ENCODE peak calls at places on chromosome 6, in seven cellular contexts. J, V, N, X, A, R and S are unnamed samples.

GRCh38 chr6:31836676-31837611 is 9.4 kb downstream of the HSPA1B start:
- DNase-seq in J (no peak), V (no peak), N (peak), X (peak), A (no peak), R (peak), S (no peak)

GRCh38 chr6:32825966-32826365 is 9.2 kb upstream of the HLA-DOB start:
- DNase-seq in J (no peak), V (no peak), N (peak), X (peak), A (no peak), R (peak), S (no peak)

GRCh38 chr6:46757206-46757564 is 10.5 kb downstream of the ANKRD66 start:
- DNase-seq in J (no peak), V (no peak), N (no peak), X (no peak), A (no peak), R (no peak), S (no peak)

GRCh38 chr6:54053893-54054391 is 57.3 kb upstream of the MLIP start:
- DNase-seq in J (no peak), V (no peak), N (no peak), X (peak), A (no peak), R (peak), S (peak)

GRCh38 chr6:33592595-33593413 is 12.7 kb upstream of the BAK1 start:
- DNase-seq in J (no peak), V (no peak), N (no peak), X (no peak), A (peak), R (no peak), S (no peak)

GRCh38 chr6:119148102-119148824 is 69.8 kb upstream of the FAM184A start:
- DNase-seq in J (no peak), V (peak), N (peak), X (peak), A (peak), R (peak), S (peak)

GRCh38 chr6:17869010-17869752 is 118.3 kb downstream of the KIF13A start:
- DNase-seq in J (no peak), V (no peak), N (no peak), X (peak), A (no peak), R (peak), S (no peak)

GRCh38 chr6:103140308-103141027 is 1719.3 kb downstream of the HACE1 start:
- DNase-seq in J (no peak), V (no peak), N (no peak), X (no peak), A (no peak), R (no peak), S (no peak)

GRCh38 chr6:44258921-44259320 is 1.6 kb upstream of the SLC35B2 start:
- DNase-seq in J (no peak), V (no peak), N (no peak), X (no peak), A (no peak), R (no peak), S (no peak)

DNA sequence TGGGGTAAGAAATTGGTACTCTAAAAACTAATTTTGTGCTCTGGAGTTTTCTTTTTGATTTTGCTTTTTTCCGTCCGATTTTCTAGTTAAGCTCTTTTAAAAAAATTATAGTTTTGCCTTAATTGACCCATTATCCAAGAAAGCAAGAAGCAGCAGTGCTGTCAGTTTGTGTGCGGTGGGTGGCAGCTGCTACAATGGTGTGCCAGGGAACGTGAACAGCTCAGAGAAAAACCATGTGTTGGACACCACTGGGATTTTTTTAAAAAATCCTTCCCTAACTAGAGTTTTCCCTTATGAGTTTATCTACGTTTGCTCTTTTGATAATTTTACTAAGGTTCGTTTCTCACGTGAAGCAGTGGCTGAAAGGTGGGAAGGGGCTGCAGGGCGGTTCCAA is 8.0 kb downstream of the MAP3K5 start:
- DNase-seq in J (no peak), V (no peak), N (no peak), X (no peak), A (no peak), R (no peak), S (no peak)
- H3K4me3 ChIP-seq in J (no peak), V (no peak), N (peak), X (no peak), A (peak), R (no peak), S (no peak)

GRCh38 chr6:41536884-41537347 is 9.3 kb upstream of the FOXP4 start:
- DNase-seq in J (no peak), V (no peak), N (peak), X (no peak), A (no peak), R (no peak), S (no peak)
- H3K4me3 ChIP-seq in J (no peak), V (no peak), N (no peak), X (no peak), A (no peak), R (no peak), S (no peak)

GRCh38 chr6:28633445-28634215 is 107.9 kb downstream of the GPX5 start:
- DNase-seq in J (no peak), V (no peak), N (no peak), X (no peak), A (no peak), R (no peak), S (no peak)

GRCh38 chr6:28632326-28632851 is 106.7 kb downstream of the GPX5 start:
- DNase-seq in J (no peak), V (peak), N (peak), X (no peak), A (no peak), R (no peak), S (no peak)

GRCh38 chr6:28634406-28634757 is 108.7 kb downstream of the GPX5 start:
- DNase-seq in J (no peak), V (no peak), N (no peak), X (no peak), A (no peak), R (no peak), S (no peak)

GRCh38 chr6:28635547-28636158 is 110.0 kb downstream of the GPX5 start:
- DNase-seq in J (no peak), V (no peak), N (no peak), X (peak), A (no peak), R (no peak), S (no peak)

DNA sequence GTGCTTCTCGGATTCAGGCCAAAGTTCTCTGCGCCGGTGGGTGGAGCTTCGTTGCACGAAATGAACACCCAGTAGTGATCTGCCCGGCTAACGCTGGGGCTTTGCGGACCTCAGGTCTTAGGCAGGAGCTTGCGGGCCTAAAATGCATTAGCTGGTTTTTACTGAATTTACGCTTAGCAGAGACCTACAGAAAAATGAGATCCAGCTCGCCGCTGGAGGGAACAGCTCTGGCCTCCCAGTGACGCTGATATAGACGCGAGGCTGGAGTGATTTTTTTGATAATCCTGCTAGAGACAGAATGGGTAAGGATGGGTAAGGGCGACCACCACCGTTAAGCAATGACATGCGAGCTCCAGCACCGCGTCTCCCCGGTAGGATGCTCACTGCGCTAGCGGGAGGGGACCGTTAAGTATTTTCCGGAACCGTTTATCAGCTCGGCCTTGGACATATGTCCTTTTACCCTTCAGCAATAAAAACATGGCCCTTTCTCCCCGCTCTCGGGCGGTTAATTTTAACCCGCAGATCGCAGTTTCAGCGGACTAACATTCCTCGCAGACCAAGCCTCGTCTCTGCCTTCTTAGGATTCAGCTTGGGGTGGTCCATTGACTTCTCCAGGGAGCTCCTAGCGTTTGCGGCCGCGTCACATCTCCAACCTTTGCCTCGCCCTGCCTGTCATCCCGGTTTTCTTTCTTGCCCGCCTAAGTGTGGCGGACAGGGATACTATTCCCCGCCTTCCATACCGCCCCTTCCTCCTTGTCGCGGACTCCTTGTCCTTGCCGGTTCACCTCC is 109.3 kb downstream of the GPX5 start:
- DNase-seq in J (no peak), V (no peak), N (no peak), X (peak), A (no peak), R (peak), S (no peak)
- H3K4me3 ChIP-seq in J (no peak), V (no peak), N (no peak), X (peak), A (peak), R (peak), S (peak)

GRCh38 chr6:105593056-105593455 is 190.2 kb upstream of the PREP start:
- DNase-seq in J (no peak), V (no peak), N (no peak), X (peak), A (no peak), R (no peak), S (no peak)

GRCh38 chr6:105588116-105588710 is 185.3 kb upstream of the PREP start:
- DNase-seq in J (no peak), V (peak), N (no peak), X (no peak), A (no peak), R (no peak), S (no peak)

GRCh38 chr6:105591053-105591452 is 188.2 kb upstream of the PREP start:
- DNase-seq in J (no peak), V (no peak), N (peak), X (peak), A (peak), R (peak), S (no peak)

GRCh38 chr6:105592329-105592728 is 189.4 kb upstream of the PREP start:
- DNase-seq in J (no peak), V (no peak), N (no peak), X (peak), A (no peak), R (peak), S (peak)

GRCh38 chr6:105587349-105588115 is 184.7 kb upstream of the PREP start:
- DNase-seq in J (no peak), V (peak), N (no peak), X (peak), A (no peak), R (no peak), S (no peak)
- H3K4me3 ChIP-seq in J (peak), V (peak), N (no peak), X (peak), A (no peak), R (no peak), S (no peak)

DNA sequence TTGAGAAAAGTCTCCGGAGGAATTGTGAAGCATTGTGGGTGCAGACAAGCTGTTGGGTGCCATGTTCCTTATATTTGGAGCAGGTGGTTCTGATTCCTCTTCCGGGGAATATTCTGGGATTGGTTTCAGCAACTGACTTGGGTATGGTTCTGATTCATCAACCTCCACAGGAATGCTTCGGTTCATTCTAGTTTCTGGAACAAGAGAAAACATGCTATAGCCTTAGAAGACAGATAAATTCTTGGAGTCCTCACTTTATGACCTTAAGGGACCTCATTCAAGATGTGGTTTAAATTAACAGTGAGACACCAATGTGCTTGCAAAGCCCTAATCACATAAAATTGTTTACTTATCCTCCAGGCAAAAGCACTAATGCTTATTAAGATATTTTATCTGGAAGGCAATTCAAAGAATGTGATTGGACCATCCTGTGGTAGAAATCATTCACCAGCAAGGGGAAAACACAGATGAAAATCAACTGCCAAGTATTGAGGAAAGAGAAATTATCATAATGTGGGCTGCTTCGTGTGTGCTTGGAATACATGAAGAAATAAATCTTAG is 13.7 kb downstream of the TRAF3IP2 start:
- DNase-seq in J (no peak), V (no peak), N (no peak), X (peak), A (no peak), R (peak), S (no peak)
- H3K4me3 ChIP-seq in J (no peak), V (no peak), N (no peak), X (peak), A (no peak), R (no peak), S (no peak)